ENCODE peak calls at places on chromosomes 3 and 15, in four cellular contexts. I is GM12891, O is GM12878, M is K562. V is an unnamed sample.

GRCh38 chr3:5035692-5036535 is 56.7 kb downstream of the BHLHE40 start:
- DNase-seq in I (no peak), O (no peak), M (no peak), V (no peak)

GRCh38 chr3:133857767-133858166 is 37.9 kb downstream of the RAB6B start:
- DNase-seq in I (no peak), O (no peak), M (peak), V (peak)

GRCh38 chr3:24344784-24345439 is 149.7 kb downstream of the THRB start:
- DNase-seq in I (no peak), O (no peak), M (no peak), V (no peak)

GRCh38 chr3:140712301-140712700 is 34.4 kb downstream of the TRIM42 start:
- DNase-seq in I (no peak), O (no peak), M (no peak), V (no peak)

GRCh38 chr15:33852570-33852969 is 115.7 kb upstream of the CHRM5 start:
- DNase-seq in I (no peak), O (no peak), M (no peak), V (no peak)

GRCh38 chr3:44509393-44509921 is 32.0 kb upstream of the ZNF445 start:
- DNase-seq in I (no peak), O (no peak), M (peak), V (peak)

GRCh38 chr15:26614734-26615133 is 158.1 kb downstream of the GABRB3 start:
- DNase-seq in I (no peak), O (no peak), M (no peak), V (no peak)

GRCh38 chr3:137669519-137670060 is 94.5 kb upstream of the SOX14 start:
- DNase-seq in I (no peak), O (no peak), M (no peak), V (no peak)

DNA sequence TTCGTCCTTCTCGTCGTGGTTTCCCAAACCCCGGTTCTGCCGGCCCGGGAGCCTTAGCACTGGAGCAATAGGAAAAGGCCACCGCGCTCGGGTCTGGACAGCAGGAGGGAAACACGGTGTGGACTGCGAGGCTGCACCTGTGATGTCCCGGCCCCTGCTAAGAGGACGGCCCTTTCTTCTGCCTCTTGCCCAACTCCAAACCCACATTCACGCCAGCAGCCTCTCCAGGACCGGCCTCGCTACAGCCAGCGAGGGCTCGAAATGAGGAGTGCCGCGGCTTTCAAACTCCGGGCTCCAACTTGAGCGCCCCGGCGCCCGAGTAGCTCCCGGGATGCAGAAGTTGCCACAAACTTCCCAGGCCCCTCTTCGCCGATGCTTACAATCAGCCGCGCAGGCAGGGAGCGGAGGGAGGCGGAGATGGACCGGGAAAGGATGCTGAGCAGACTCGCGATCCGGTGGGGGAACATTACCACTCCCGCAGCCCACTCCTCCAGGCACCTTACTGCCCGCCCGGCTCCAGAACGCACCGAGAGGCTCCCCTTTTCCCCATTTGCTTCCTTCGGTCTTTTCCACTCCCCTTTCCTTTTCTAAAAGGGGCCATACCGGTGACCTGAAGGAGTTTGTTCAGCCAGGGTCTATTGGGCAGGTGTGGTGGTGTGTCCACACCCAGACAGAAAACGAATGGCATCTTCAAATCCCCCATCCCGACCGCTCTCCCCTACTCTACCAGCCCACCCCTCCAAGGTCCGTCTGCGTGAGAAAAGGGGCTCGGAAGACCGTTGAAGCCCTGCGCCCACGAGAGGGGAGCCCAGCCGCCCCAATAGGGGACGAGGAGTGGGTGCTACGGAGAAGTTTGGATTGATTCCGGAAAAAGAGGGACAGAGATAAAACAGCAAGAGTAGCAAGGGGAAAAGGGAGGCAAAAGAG is 18.8 kb upstream of the SATB1 start:
- DNase-seq in I (peak), O (no peak), M (no peak), V (peak)
- TF ChIP-seq SPI1 in I (no peak), O (no peak), M (no peak), V (no peak)

GRCh38 chr3:131386429-131386926 is 4.9 kb downstream of the NUDT16 start:
- DNase-seq in I (no peak), O (no peak), M (no peak), V (peak)
- TF ChIP-seq SPI1 in I (no peak), O (peak), M (peak), V (peak)

DNA sequence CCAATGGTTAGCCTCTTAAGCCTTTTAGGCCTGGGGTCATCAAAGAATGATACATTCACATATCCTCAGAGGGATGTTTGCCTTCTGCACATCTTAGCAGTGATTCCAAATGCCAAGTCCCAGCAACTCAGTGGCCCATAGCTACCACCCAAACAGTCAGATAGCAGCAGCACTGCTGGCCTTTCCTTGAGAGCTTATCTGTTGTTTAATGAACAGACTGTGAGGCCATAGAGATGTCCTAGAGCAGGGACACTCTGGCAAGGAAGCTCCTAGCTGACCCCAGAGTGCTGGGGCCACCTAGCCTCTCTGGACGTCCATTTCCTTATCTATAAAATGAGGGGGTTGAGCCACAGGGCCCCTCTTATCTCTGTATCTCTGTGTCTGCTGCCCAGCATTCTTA is 86.8 kb downstream of the CYP19A1 start:
- DNase-seq in I (no peak), O (no peak), M (peak), V (no peak)
- TF ChIP-seq SPI1 in I (no peak), O (no peak), M (no peak), V (no peak)

GRCh38 chr15:77991029-77991406 is 86.5 kb downstream of the TBC1D2B start:
- DNase-seq in I (no peak), O (no peak), M (no peak), V (no peak)
- TF ChIP-seq SPI1 in I (no peak), O (no peak), M (no peak), V (no peak)

GRCh38 chr3:184740509-184741258 is 28.8 kb upstream of the MAGEF1 start:
- DNase-seq in I (no peak), O (no peak), M (peak), V (peak)
- TF ChIP-seq SPI1 in I (peak), O (no peak), M (no peak), V (no peak)

DNA sequence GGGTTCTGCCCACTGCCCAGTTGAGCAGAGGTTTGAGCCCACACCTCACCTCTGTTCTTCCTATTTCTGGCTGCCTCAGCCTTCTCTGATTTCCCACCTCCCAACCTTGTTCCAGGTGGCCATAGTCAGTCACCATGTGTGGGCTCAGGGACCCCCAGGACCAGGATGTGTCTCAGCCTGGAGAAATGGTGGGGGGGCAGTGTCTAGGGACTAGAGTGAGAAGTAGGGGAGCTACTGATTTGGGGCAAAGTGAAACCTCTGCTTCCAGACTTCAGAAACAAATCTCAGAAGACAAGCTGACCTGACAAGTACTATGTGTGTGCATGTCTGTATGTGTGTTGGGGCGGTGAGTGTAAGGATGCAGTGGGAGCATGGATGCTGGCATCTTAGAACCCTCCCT is 22.9 kb downstream of the SHF start:
- DNase-seq in I (no peak), O (no peak), M (no peak), V (no peak)
- TF ChIP-seq SPI1 in I (no peak), O (no peak), M (no peak), V (no peak)

GRCh38 chr15:32717290-32718081 is at the start of gene GREM1:
- DNase-seq in I (peak), O (no peak), M (no peak), V (no peak)
- TF ChIP-seq SPI1 in I (no peak), O (no peak), M (no peak), V (no peak)

DNA sequence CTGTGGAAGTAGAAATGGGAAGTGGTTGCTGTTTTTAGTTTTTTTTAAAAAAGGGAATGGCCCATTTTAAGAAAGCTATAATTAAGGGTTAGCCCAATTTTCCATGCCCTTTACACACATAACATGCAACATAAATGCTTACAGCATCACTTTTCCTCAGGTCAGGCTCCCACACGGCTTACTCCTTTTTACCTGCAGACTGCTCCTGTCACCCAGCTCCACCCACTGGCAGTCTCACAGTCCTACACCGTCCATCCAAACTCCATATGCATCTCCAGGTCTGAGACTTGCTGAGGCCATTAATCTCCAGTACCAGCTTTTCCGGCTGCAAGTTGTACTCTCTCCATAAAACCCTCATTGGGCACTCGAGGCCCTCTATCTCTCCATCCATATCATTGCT is 19.7 kb downstream of the MORC1 start:
- DNase-seq in I (no peak), O (no peak), M (peak), V (peak)
- TF ChIP-seq SPI1 in I (no peak), O (no peak), M (no peak), V (peak)

GRCh38 chr3:99505646-99506269 is 132.6 kb upstream of the COL8A1 start:
- DNase-seq in I (peak), O (peak), M (no peak), V (peak)
- TF ChIP-seq SPI1 in I (no peak), O (no peak), M (no peak), V (no peak)

DNA sequence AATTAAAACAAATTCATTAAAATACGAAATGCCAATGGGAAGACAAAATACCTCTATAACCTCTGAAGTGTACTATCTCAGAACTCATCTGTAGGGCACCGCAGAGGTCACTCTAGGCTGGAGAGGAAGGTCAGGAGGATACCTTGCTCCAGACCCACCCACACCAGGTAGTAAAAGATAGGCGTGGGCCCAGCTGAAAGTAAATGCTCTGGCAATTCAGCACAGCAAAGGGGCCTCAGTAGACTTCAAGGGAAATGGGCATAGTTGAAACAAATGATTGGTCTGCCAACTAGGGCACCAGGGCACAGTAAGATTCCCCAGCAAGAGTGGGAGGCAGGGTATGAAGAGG is 26.0 kb upstream of the SPPL2A start:
- DNase-seq in I (no peak), O (no peak), M (no peak), V (no peak)
- TF ChIP-seq SPI1 in I (no peak), O (no peak), M (no peak), V (no peak)